ENCODE peak calls at places on chromosomes 16 and 17, in ten cellular contexts. N is activated CD4-positive, CD25-positive, alpha-beta regulatory T cell; Z is Peyer's patch; L is D341Med; F is fibroblast of lung; G is putamen; I is T follicular helper cell; J is omental fat pad; S is cardiac muscle cell; C is left lobe of liver. X is an unnamed sample.

GRCh38 chr16:22635801-22636200 is 125.1 kb downstream of the NPIPB5 start:
- DNase-seq in N (no peak), Z (no peak), L (no peak), F (no peak), G (no peak), I (no peak), J (no peak), S (no peak), C (no peak), X (no peak)

GRCh38 chr17:18910326-18910725 is 41.6 kb upstream of the SLC5A10 start:
- DNase-seq in N (no peak), Z (no peak), L (no peak), F (no peak), G (no peak), I (no peak), J (no peak), S (no peak), C (no peak), X (no peak)

GRCh38 chr17:28524476-28525415 is 18.6 kb downstream of the FOXN1 start:
- DNase-seq in N (no peak), Z (no peak), L (no peak), F (peak; percentile 74), G (no peak), I (no peak), J (no peak), S (peak; percentile 71), C (no peak), X (peak; percentile 80)

GRCh38 chr17:42049834-42050359 is 504 bp downstream of the C17orf113 start:
- DNase-seq in N (no peak), Z (no peak), L (no peak), F (no peak), G (no peak), I (no peak), J (no peak), S (no peak), C (no peak), X (no peak)

GRCh38 chr17:81337449-81337848 is 42.3 kb upstream of the SLC38A10 start:
- DNase-seq in N (no peak), Z (peak; percentile 73), L (no peak), F (no peak), G (no peak), I (no peak), J (no peak), S (no peak), C (peak; percentile 72), X (peak; percentile 90)

GRCh38 chr16:88932929-88933328 is 44.1 kb downstream of the CBFA2T3 start:
- DNase-seq in N (no peak), Z (no peak), L (no peak), F (no peak), G (no peak), I (no peak), J (no peak), S (no peak), C (no peak), X (no peak)

GRCh38 chr17:40060887-40061480 is 1.8 kb upstream of the THRA start:
- DNase-seq in N (no peak), Z (no peak), L (no peak), F (no peak), G (no peak), I (no peak), J (no peak), S (no peak), C (no peak), X (no peak)

GRCh38 chr16:14042706-14043105 is 28.4 kb upstream of the MRTFB start:
- DNase-seq in N (no peak), Z (peak; percentile 22), L (no peak), F (no peak), G (peak; percentile 19), I (no peak), J (no peak), S (peak; percentile 12), C (no peak), X (no peak)

GRCh38 chr16:2512920-2513404 is 790 bp upstream of the ATP6V0C start:
- DNase-seq in N (no peak), Z (peak; percentile 72), L (no peak), F (no peak), G (no peak), I (no peak), J (no peak), S (no peak), C (peak; percentile 59), X (peak; percentile 69)

GRCh38 chr16:27620533-27620932 is 70.6 kb downstream of the KATNIP start:
- DNase-seq in N (no peak), Z (no peak), L (no peak), F (no peak), G (no peak), I (no peak), J (no peak), S (no peak), C (no peak), X (no peak)

GRCh38 chr17:57956311-57957119 is 1.3 kb upstream of the CUEDC1 start:
- DNase-seq in N (no peak), Z (peak; percentile 72), L (peak; percentile 63), F (no peak), G (no peak), I (peak; percentile 14), J (no peak), S (no peak), C (no peak), X (peak; percentile 31)

GRCh38 chr16:55703003-55704001 is 47.5 kb downstream of the SLC6A2 start:
- DNase-seq in N (no peak), Z (no peak), L (no peak), F (peak; percentile 44), G (peak; percentile 54), I (no peak), J (no peak), S (peak; percentile 78), C (peak; percentile 40), X (no peak)

GRCh38 chr17:81909966-81910839 is 996 bp downstream of the PCYT2 start:
- DNase-seq in N (no peak), Z (peak; percentile 79), L (no peak), F (no peak), G (no peak), I (no peak), J (no peak), S (no peak), C (peak; percentile 78), X (no peak)

GRCh38 chr17:32494621-32495346 is 8.0 kb downstream of the CDK5R1 start:
- DNase-seq in N (no peak), Z (no peak), L (no peak), F (peak; percentile 25), G (no peak), I (no peak), J (no peak), S (no peak), C (no peak), X (no peak)

GRCh38 chr17:2948721-2949468 is 114.5 kb downstream of the OR1D5 start:
- DNase-seq in N (no peak), Z (peak; percentile 24), L (no peak), F (no peak), G (no peak), I (no peak), J (no peak), S (no peak), C (no peak), X (peak; percentile 34)

GRCh38 chr17:11704041-11704440 is 105.8 kb downstream of the DNAH9 start:
- DNase-seq in N (no peak), Z (no peak), L (no peak), F (no peak), G (no peak), I (no peak), J (no peak), S (no peak), C (no peak), X (no peak)

GRCh38 chr16:71426069-71426879 is 15.6 kb downstream of the TLE7 start:
- DNase-seq in N (no peak), Z (peak; percentile 72), L (peak; percentile 67), F (peak; percentile 90), G (no peak), I (peak; percentile 67), J (no peak), S (peak; percentile 80), C (no peak), X (peak; percentile 57)

GRCh38 chr16:27737513-27737912 is 187.6 kb downstream of the KATNIP start:
- DNase-seq in N (no peak), Z (no peak), L (no peak), F (no peak), G (no peak), I (no peak), J (no peak), S (no peak), C (no peak), X (no peak)

X was measured in upper lobe of right lung.